ENCODE peak calls at places on chromosome 5, in ten cellular contexts. V is brain microvascular endothelial cell; F is posterior vena cava; J is mucosa of gallbladder; X is lower leg skin; A is neural crest cell; R is NCI-H1105 treated with DMSO at 0.1 percent for 48 hours; I is HTR-8/SVneo; G is stimulated activated CD4-positive, alpha-beta T cell treated with anti-CD3 and anti-CD28 coated beads, Interleukin-4, amount 100 ng/mL, for 48 hours; B is kidney tubule cell. Z is an unnamed sample.

GRCh38 chr5:142063878-142064331 is 44.7 kb upstream of the NDFIP1 start:
- DNase-seq in R (peak; percentile 77), V (peak; percentile 64), I (no peak), J (peak; percentile 38), A (peak; percentile 57), B (peak; percentile 43), G (no peak), X (peak; percentile 92), F (peak; percentile 94), Z (peak; percentile 74)

GRCh38 chr5:56070795-56071539 is 76.2 kb upstream of the IL6ST start:
- DNase-seq in X (no peak), A (no peak), J (no peak), V (no peak), R (no peak), I (no peak), F (no peak), B (no peak), G (no peak), Z (no peak)

GRCh38 chr5:10124287-10124686 is 125.4 kb downstream of the ATPSCKMT start:
- DNase-seq in G (no peak), A (no peak), I (no peak), V (no peak), R (no peak), X (no peak), B (no peak), J (no peak), F (no peak), Z (no peak)

GRCh38 chr5:55994502-55994997 is at the start of gene IL6ST:
- DNase-seq in A (no peak), G (no peak), J (peak; percentile 52), X (no peak), V (peak; percentile 77), I (peak; percentile 56), F (no peak), R (peak; percentile 43), B (peak; percentile 94), Z (no peak)

GRCh38 chr5:34044950-34045525 is 2.0 kb upstream of the C1QTNF3 start:
- DNase-seq in A (no peak), J (no peak), V (no peak), R (no peak), G (no peak), X (no peak), F (no peak), B (no peak), I (no peak), Z (peak; percentile 57)

GRCh38 chr5:96736937-96737336 is 70.8 kb downstream of the ERAP1 start:
- DNase-seq in I (no peak), J (no peak), A (no peak), R (no peak), G (no peak), F (no peak), B (no peak), X (no peak), V (no peak), Z (no peak)

GRCh38 chr5:14627270-14627669 is 37.2 kb upstream of the OTULIN start:
- DNase-seq in R (no peak), I (no peak), F (no peak), B (peak; percentile 2), A (no peak), V (no peak), X (no peak), G (no peak), J (no peak), Z (no peak)

GRCh38 chr5:151740336-151740942 is 18.0 kb downstream of the ATOX1 start:
- DNase-seq in F (peak; percentile 92), A (peak; percentile 54), G (peak; percentile 12), J (peak; percentile 66), X (peak; percentile 89), R (peak; percentile 13), V (peak; percentile 91), I (peak; percentile 78), B (peak; percentile 83), Z (peak; percentile 91)

GRCh38 chr5:76319673-76320072 is 83.4 kb upstream of the IQGAP2 start:
- DNase-seq in V (no peak), J (no peak), I (no peak), F (no peak), B (no peak), X (no peak), G (no peak), R (no peak), A (no peak), Z (no peak)

GRCh38 chr5:125461641-125462072 is 715.2 kb upstream of the ZNF608 start:
- DNase-seq in G (no peak), F (no peak), J (no peak), R (peak; percentile 60), B (no peak), A (no peak), X (no peak), I (peak; percentile 37), V (no peak), Z (no peak)

GRCh38 chr5:132425009-132425937 is 55.8 kb downstream of the SLC22A5 start:
- DNase-seq in R (no peak), I (no peak), X (peak; percentile 79), G (no peak), F (no peak), V (peak; percentile 86), J (no peak), B (peak; percentile 90), A (no peak), Z (peak; percentile 77)

GRCh38 chr5:82754347-82754746 is 322.8 kb downstream of the TMEM167A start:
- DNase-seq in J (no peak), X (no peak), A (no peak), B (no peak), G (no peak), F (no peak), R (no peak), I (no peak), V (no peak), Z (no peak)

GRCh38 chr5:147743686-147744332 is 38.7 kb downstream of the JAKMIP2 start:
- DNase-seq in G (no peak), X (no peak), V (no peak), I (no peak), A (no peak), J (no peak), R (peak; percentile 88), F (no peak), B (no peak), Z (no peak)

GRCh38 chr5:130692766-130693165 is 472.3 kb downstream of the HINT1 start:
- DNase-seq in X (no peak), F (no peak), I (no peak), J (no peak), R (no peak), A (no peak), B (no peak), G (no peak), V (no peak), Z (peak; percentile 18)

GRCh38 chr5:3068401-3068800 is 316.9 kb upstream of the IRX2 start:
- DNase-seq in B (no peak), X (no peak), J (no peak), I (no peak), A (no peak), R (no peak), F (no peak), V (no peak), G (no peak), Z (no peak)

GRCh38 chr5:14208071-14209021 is 65.2 kb downstream of the TRIO start:
- DNase-seq in X (no peak), G (no peak), V (peak; percentile 79), F (no peak), B (peak; percentile 76), A (no peak), J (peak; percentile 49), I (peak; percentile 56), R (no peak), Z (no peak)

GRCh38 chr5:77881528-77881927 is 105.4 kb upstream of the TBCA start:
- DNase-seq in G (no peak), I (no peak), X (no peak), B (no peak), R (no peak), V (peak; percentile 71), F (no peak), J (no peak), A (no peak), Z (no peak)

GRCh38 chr5:134506054-134507039 is 19.1 kb upstream of the JADE2 start:
- DNase-seq in R (no peak), F (no peak), V (no peak), A (no peak), G (no peak), X (peak; percentile 90), J (peak; percentile 94), I (peak; percentile 84), B (peak; percentile 94), Z (no peak)

GRCh38 chr5:78025540-78025939 is 249.4 kb upstream of the TBCA start:
- DNase-seq in F (no peak), R (no peak), V (no peak), I (no peak), J (no peak), B (no peak), G (no peak), X (no peak), A (no peak), Z (no peak)

GRCh38 chr5:142978252-142978651 is 208.1 kb downstream of the ARHGAP26 start:
- DNase-seq in R (no peak), F (no peak), V (no peak), J (no peak), G (no peak), I (no peak), X (no peak), B (no peak), A (no peak), Z (no peak)

GRCh38 chr5:84381501-84382362 is 2.9 kb downstream of the EDIL3 start:
- DNase-seq in J (peak; percentile 17), I (no peak), A (no peak), F (no peak), V (peak; percentile 22), B (no peak), R (no peak), G (no peak), X (no peak), Z (no peak)

GRCh38 chr5:61319388-61320146 is 12.5 kb upstream of the ZSWIM6 start:
- DNase-seq in F (no peak), B (peak; percentile 49), I (no peak), V (no peak), G (no peak), R (no peak), A (no peak), X (no peak), J (peak; percentile 44), Z (no peak)

GRCh38 chr5:139117342-139117884 is 80.8 kb downstream of the SIL1 start:
- DNase-seq in R (no peak), V (no peak), J (no peak), X (peak; percentile 48), F (no peak), G (no peak), I (no peak), B (no peak), A (no peak), Z (no peak)

GRCh38 chr5:139138790-139139189 is 59.4 kb downstream of the SIL1 start:
- DNase-seq in G (no peak), B (peak; percentile 78), J (no peak), I (peak; percentile 49), V (peak; percentile 32), A (no peak), F (no peak), R (peak; percentile 60), X (no peak), Z (no peak)

GRCh38 chr5:74034738-74035137 is 408.7 kb downstream of the ARHGEF28 start:
- DNase-seq in R (no peak), I (peak; percentile 59), X (no peak), B (peak; percentile 65), F (no peak), G (no peak), J (no peak), V (peak; percentile 82), A (no peak), Z (no peak)

GRCh38 chr5:6404129-6404528 is 25.8 kb upstream of the MED10 start:
- DNase-seq in B (peak; percentile 63), V (no peak), F (no peak), A (no peak), J (no peak), X (no peak), I (no peak), R (no peak), G (no peak), Z (peak; percentile 33)

GRCh38 chr5:169795311-169795710 is 158.2 kb downstream of the DOCK2 start:
- DNase-seq in X (no peak), B (no peak), G (no peak), A (no peak), R (no peak), J (no peak), V (no peak), I (peak; percentile 31), F (no peak), Z (no peak)

GRCh38 chr5:143037071-143037470 is 266.9 kb downstream of the ARHGAP26 start:
- DNase-seq in B (peak; percentile 73), A (no peak), I (no peak), F (no peak), G (no peak), J (no peak), V (no peak), R (no peak), X (no peak), Z (no peak)